ENCODE peak calls at places on chromosome 9, in nine cellular contexts. E is lower lobe of right lung, Q is astrocyte of the cerebellum, O is prostate gland, H is cardiac muscle cell, L is thyroid gland, F is upper lobe of right lung, W is testis, K is SK-N-SH. J is an unnamed sample.

GRCh38 chr9:108416321-108416720 is 439.5 kb downstream of the ACTL7B start:
- DNase-seq in E (no peak), Q (no peak), O (no peak), H (peak), L (no peak), F (no peak), W (no peak), K (no peak), J (no peak)

GRCh38 chr9:93132287-93132927 is 1.6 kb downstream of the NINJ1 start:
- DNase-seq in E (no peak), Q (no peak), O (peak), H (peak), L (peak), F (no peak), W (peak), K (no peak), J (peak)

GRCh38 chr9:28808042-28808441 is 1234.8 kb upstream of the C9orf72 start:
- DNase-seq in E (no peak), Q (peak), O (no peak), H (peak), L (no peak), F (no peak), W (no peak), K (peak), J (peak)

GRCh38 chr9:130213898-130214761 is 41.9 kb downstream of the NCS1 start:
- DNase-seq in E (no peak), Q (no peak), O (no peak), H (peak), L (peak), F (no peak), W (no peak), K (peak), J (peak)

GRCh38 chr9:120886490-120886967 is 9.5 kb upstream of the PHF19 start:
- DNase-seq in E (no peak), Q (peak), O (no peak), H (peak), L (no peak), F (no peak), W (no peak), K (no peak), J (peak)

GRCh38 chr9:81146684-81147337 is 542.5 kb downstream of the TLE1 start:
- DNase-seq in E (no peak), Q (no peak), O (no peak), H (no peak), L (peak), F (no peak), W (no peak), K (no peak), J (no peak)

GRCh38 chr9:73143606-73144328 is 7.9 kb upstream of the ANXA1 start:
- DNase-seq in E (no peak), Q (peak), O (no peak), H (peak), L (no peak), F (no peak), W (no peak), K (no peak), J (peak)

GRCh38 chr9:134983094-134983493 is 65.4 kb upstream of the FCN1 start:
- DNase-seq in E (peak), Q (no peak), O (no peak), H (peak), L (no peak), F (peak), W (no peak), K (no peak), J (no peak)

GRCh38 chr9:16121593-16121992 is 568.8 kb downstream of the CCDC171 start:
- DNase-seq in E (no peak), Q (no peak), O (no peak), H (peak), L (no peak), F (no peak), W (no peak), K (peak), J (peak)

GRCh38 chr9:95626885-95627558 is 110.3 kb upstream of the PTCH1 start:
- DNase-seq in E (peak), Q (no peak), O (no peak), H (no peak), L (peak), F (no peak), W (no peak), K (no peak), J (no peak)

GRCh38 chr9:5499889-5500398 is 10.4 kb upstream of the PDCD1LG2 start:
- DNase-seq in E (no peak), Q (no peak), O (no peak), H (peak), L (no peak), F (no peak), W (peak), K (peak), J (peak)

GRCh38 chr9:90905079-90905478 is 103.5 kb downstream of the SYK start:
- DNase-seq in E (peak), Q (no peak), O (peak), H (no peak), L (peak), F (peak), W (no peak), K (no peak), J (no peak)

GRCh38 chr9:23477908-23478307 is 348.1 kb downstream of the ELAVL2 start:
- DNase-seq in E (no peak), Q (no peak), O (no peak), H (no peak), L (no peak), F (no peak), W (no peak), K (no peak), J (no peak)

GRCh38 chr9:8859416-8859815 is 1059.8 kb upstream of the DMAC1 start:
- DNase-seq in E (no peak), Q (no peak), O (no peak), H (no peak), L (no peak), F (no peak), W (no peak), K (no peak), J (no peak)

GRCh38 chr9:78115073-78115472 is 83.5 kb upstream of the GNAQ start:
- DNase-seq in E (no peak), Q (no peak), O (no peak), H (peak), L (no peak), F (no peak), W (no peak), K (peak), J (no peak)

GRCh38 chr9:131405858-131406566 is 12.1 kb downstream of the PRRC2B start:
- DNase-seq in E (no peak), Q (no peak), O (no peak), H (no peak), L (no peak), F (no peak), W (no peak), K (no peak), J (no peak)

GRCh38 chr9:6184749-6185645 is 30.6 kb upstream of the IL33 start:
- DNase-seq in E (no peak), Q (no peak), O (no peak), H (peak), L (peak), F (no peak), W (peak), K (no peak), J (peak)

GRCh38 chr9:129103595-129103965 is 7.0 kb downstream of the CRAT start:
- DNase-seq in E (no peak), Q (no peak), O (no peak), H (no peak), L (no peak), F (no peak), W (no peak), K (no peak), J (no peak)
- H3K4me3 ChIP-seq in E (no peak), Q (no peak), O (no peak), H (no peak), L (no peak), F (no peak), W (no peak), K (no peak), J (no peak)

GRCh38 chr9:18245911-18246310 is 228.0 kb upstream of the ADAMTSL1 start:
- DNase-seq in E (no peak), Q (no peak), O (no peak), H (no peak), L (no peak), F (no peak), W (no peak), K (peak), J (no peak)
- TF ChIP-seq CTCF in E (no peak), Q (peak), O (no peak), H (peak), L (no peak), F (no peak), W (no peak), K (peak), J (peak)

GRCh38 chr9:111034573-111035539 is 3.4 kb downstream of the LPAR1 start:
- DNase-seq in E (no peak), Q (no peak), O (no peak), H (peak), L (no peak), F (no peak), W (peak), K (no peak), J (peak)
- H3K4me3 ChIP-seq in E (no peak), Q (no peak), O (no peak), H (no peak), L (no peak), F (no peak), W (no peak), K (no peak), J (peak)

GRCh38 chr9:21491742-21492141 is 9.6 kb upstream of the IFNE start:
- DNase-seq in E (no peak), Q (no peak), O (no peak), H (no peak), L (no peak), F (no peak), W (no peak), K (no peak), J (no peak)
- TF ChIP-seq CTCF in E (no peak), Q (no peak), O (no peak), H (no peak), L (peak), F (no peak), W (no peak), K (peak), J (no peak)

DNA sequence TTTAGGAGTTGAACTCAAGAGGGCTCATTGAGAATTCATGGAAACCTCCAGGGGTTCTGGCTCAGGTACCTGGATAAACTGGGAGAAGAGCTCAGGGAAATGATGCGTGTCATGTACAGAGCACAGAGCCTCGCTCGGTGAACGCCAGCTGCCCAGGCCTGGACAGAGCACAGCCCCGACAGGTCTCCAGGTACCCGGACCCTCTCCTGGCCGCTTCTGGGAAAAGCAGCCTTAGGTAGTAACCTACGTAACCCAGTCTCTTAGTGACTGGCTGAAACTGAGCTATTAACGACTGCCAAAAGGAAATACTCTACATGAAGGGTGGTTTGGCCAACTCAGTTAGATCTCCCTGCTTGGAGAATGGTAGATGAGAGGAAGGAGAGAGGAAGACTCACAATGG is 157.4 kb downstream of the TTLL11 start:
- DNase-seq in E (no peak), Q (no peak), O (no peak), H (no peak), L (peak), F (no peak), W (no peak), K (no peak), J (no peak)
- H3K4me3 ChIP-seq in E (no peak), Q (no peak), O (no peak), H (no peak), L (no peak), F (no peak), W (no peak), K (no peak), J (no peak)